ENCODE peak calls at places on chromosomes 5 and 9, in five cellular contexts. Z is HS-27A, P is T-helper 1 cell, O is skeletal muscle cell, J is kidney. N is an unnamed sample.

GRCh38 chr5:58507715-58508114 is 16.5 kb downstream of the GAPT start:
- DNase-seq in Z (no peak), P (no peak), O (no peak), J (no peak), N (no peak)

GRCh38 chr9:14500705-14501104 is 186.8 kb upstream of the NFIB start:
- DNase-seq in Z (no peak), P (no peak), O (no peak), J (no peak), N (no peak)

GRCh38 chr9:25350011-25350410 is 328.2 kb downstream of the TUSC1 start:
- DNase-seq in Z (no peak), P (no peak), O (no peak), J (no peak), N (no peak)

GRCh38 chr5:25295067-25295466 is 650.3 kb upstream of the CDH10 start:
- DNase-seq in Z (no peak), P (no peak), O (no peak), J (no peak), N (no peak)

GRCh38 chr9:109730228-109730627 is 49.8 kb upstream of the PALM2AKAP2 start:
- DNase-seq in Z (no peak), P (no peak), O (no peak), J (no peak), N (no peak)

GRCh38 chr9:77907581-77907980 is 124.0 kb downstream of the GNAQ start:
- DNase-seq in Z (no peak), P (no peak), O (no peak), J (no peak), N (no peak)

GRCh38 chr5:149371296-149371962 is 7.7 kb downstream of the IL17B start:
- DNase-seq in Z (no peak), P (peak; percentile 63), O (no peak), J (no peak), N (no peak)

GRCh38 chr5:150517272-150518152 is 9.6 kb downstream of the NDST1 start:
- DNase-seq in Z (peak; percentile 89), P (no peak), O (peak; percentile 85), J (peak; percentile 88), N (no peak)

GRCh38 chr5:171479776-171480125 is 60.3 kb downstream of the FGF18 start:
- DNase-seq in Z (no peak), P (no peak), O (no peak), J (no peak), N (no peak)

GRCh38 chr9:13078164-13078563 is 201.3 kb downstream of the MPDZ start:
- DNase-seq in Z (no peak), P (no peak), O (no peak), J (no peak), N (no peak)

N was measured in keratinocyte.